ENCODE peak calls at places on chromosomes 4 and X, in six cellular contexts. R is right atrium auricular region, E is dorsolateral prefrontal cortex, O is esophagus squamous epithelium, P is AG09309, K is HCT116. N is an unnamed sample.

GRCh38 chrX:13404364-13404763 is 84.5 kb upstream of the ATXN3L start:
- DNase-seq in R (no peak), E (no peak), O (no peak), P (no peak), K (no peak), N (no peak)

GRCh38 chrX:6683353-6683752 is 148.4 kb upstream of the VCX3A start:
- DNase-seq in R (no peak), E (no peak), O (no peak), P (no peak), K (no peak), N (no peak)

GRCh38 chr4:8595237-8596087 is 2.9 kb downstream of the CPZ start:
- DNase-seq in R (no peak), E (no peak), O (no peak), P (no peak), K (no peak), N (no peak)

GRCh38 chr4:145155268-145155870 is 25.0 kb downstream of the OTUD4 start:
- DNase-seq in R (no peak), E (no peak), O (no peak), P (no peak), K (no peak), N (no peak)

GRCh38 chrX:25034889-25035288 is 19.1 kb upstream of the ARX start:
- DNase-seq in R (no peak), E (no peak), O (no peak), P (no peak), K (no peak), N (no peak)

GRCh38 chr4:140126261-140126660 is 27.7 kb downstream of the MAML3 start:
- DNase-seq in R (no peak), E (no peak), O (no peak), P (no peak), K (no peak), N (no peak)

GRCh38 chrX:152600853-152601635 is 36.7 kb upstream of the GABRQ start:
- DNase-seq in R (no peak), E (peak), O (no peak), P (no peak), K (no peak), N (no peak)

GRCh38 chrX:124098089-124098488 is 136.6 kb downstream of the STAG2 start:
- DNase-seq in R (no peak), E (no peak), O (no peak), P (peak), K (no peak), N (peak)

GRCh38 chr4:183289688-183290087 is 30.4 kb downstream of the CLDN22 start:
- DNase-seq in R (no peak), E (no peak), O (no peak), P (no peak), K (no peak), N (no peak)

GRCh38 chr4:136581119-136581518 is 951.2 kb downstream of the PCDH18 start:
- DNase-seq in R (no peak), E (no peak), O (no peak), P (no peak), K (no peak), N (no peak)

GRCh38 chr4:11312389-11312788 is 116.3 kb downstream of the HS3ST1 start:
- DNase-seq in R (no peak), E (no peak), O (no peak), P (no peak), K (no peak), N (no peak)

DNA sequence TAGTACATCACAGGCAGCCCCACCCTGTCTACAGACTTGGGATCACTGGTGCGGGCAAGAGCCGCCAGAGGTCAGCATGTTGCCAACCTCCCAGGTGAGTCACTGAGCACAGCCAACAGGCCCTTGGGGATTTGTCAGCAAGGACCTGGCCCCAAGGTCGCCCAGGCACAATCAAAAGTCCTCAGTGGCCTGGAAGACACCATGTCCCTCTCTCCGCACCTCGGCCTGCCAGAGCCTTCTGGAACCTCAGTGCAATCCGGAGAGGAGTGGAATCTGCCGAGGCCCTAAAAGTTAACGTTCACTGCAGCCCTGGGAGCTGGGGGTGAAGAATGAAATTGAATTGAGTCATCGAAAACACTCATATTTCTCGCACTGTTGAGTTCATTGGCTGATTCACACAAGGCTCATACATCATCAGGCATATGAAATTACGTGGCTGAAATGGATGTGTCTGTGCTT is 74.3 kb downstream of the WFS1 start:
- DNase-seq in R (no peak), E (no peak), O (no peak), P (peak), K (peak), N (no peak)
- TF ChIP-seq CTCF in R (no peak), E (no peak), O (no peak), P (peak), K (peak), N (no peak)

DNA sequence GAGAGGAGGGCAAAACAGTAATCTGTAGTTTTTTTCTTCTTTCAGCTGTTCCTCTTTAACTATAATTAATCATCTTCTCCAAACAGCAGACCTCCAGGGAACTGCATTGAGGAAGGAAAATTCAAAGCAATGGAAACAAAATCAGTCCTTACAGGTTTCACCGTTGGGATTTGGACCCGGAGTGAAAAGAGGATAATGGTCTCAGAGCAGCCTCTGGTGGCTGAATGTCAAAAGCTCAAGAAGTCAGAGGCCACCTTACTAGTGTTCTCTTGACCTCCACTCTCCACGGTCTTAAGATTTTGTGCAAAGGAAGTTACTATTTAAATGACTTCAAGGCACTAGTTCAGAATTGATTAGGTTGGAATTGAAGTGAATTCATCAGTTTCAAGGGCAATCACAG is 16.0 kb upstream of the MID1 start:
- DNase-seq in R (no peak), E (no peak), O (no peak), P (no peak), K (peak), N (no peak)
- TF ChIP-seq CTCF in R (peak), E (peak), O (peak), P (peak), K (peak), N (peak)

DNA sequence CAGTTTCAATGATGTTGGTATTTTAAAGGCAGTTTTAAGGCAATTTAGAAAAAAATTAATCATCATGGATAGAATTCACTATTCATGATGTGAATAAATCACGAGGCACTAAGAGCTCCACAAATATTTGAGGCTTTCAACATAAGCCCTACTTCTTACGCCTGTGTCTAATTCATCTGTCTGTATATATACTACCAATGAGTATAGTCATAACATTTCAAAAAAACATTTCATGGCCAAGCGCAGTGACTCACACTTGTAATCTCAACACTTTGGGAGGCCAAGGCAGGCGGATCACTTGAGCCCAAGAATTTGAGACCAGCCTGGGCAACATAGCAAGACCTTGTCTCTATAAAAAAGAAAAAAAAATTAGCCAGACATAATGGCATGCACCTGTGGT is 56.5 kb downstream of the FBXL5 start:
- DNase-seq in R (no peak), E (no peak), O (no peak), P (no peak), K (no peak), N (no peak)
- TF ChIP-seq CTCF in R (no peak), E (no peak), O (no peak), P (no peak), K (no peak), N (no peak)

DNA sequence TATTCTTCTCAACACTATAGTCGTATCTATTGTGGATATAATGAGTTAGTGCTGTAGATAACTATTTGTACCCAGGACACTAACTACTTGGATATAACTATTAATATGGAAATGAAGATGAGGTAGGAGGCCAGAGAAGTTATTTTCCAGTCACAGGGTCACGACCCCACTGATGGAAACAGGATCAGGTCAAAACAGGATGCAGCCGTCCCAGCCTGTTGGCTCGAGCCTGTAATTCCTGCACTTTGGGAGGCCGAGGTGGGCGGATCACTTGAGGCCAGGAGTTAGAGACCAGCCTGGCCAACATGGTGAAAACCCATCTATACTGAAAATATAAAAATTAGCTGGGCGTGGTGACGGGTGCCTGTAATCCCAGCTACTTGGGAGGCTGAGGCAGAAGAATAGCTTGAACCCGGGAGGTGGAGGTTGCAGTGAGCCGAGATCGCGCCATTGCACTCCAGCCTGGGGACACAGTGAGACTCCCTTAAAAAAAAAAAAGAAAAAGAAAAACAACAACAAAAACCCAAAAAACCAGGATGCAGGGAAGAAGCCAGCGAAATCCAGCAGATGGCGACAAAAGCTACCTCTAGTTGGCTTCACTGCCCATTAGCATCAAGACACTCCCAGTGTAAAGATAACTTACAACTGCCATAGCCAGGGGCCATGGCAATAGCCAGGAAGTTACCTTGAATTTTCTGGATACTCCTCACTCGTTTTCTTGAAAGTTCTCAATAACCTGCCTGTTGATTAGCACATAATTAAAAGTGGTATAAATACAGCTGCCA is 37.9 kb upstream of the NKAP start:
- DNase-seq in R (no peak), E (no peak), O (no peak), P (no peak), K (peak), N (no peak)
- TF ChIP-seq CTCF in R (no peak), E (no peak), O (peak), P (peak), K (peak), N (peak)

GRCh38 chrX:63932006-63932405 is 147.0 kb upstream of the ARHGEF9 start:
- DNase-seq in R (no peak), E (no peak), O (no peak), P (no peak), K (no peak), N (no peak)
- TF ChIP-seq CTCF in R (no peak), E (no peak), O (no peak), P (no peak), K (no peak), N (no peak)

GRCh38 chr4:177033632-177034031 is 240.9 kb upstream of the VEGFC start:
- DNase-seq in R (no peak), E (no peak), O (no peak), P (no peak), K (no peak), N (no peak)

GRCh38 chr4:177032341-177032740 is 239.6 kb upstream of the VEGFC start:
- DNase-seq in R (no peak), E (no peak), O (no peak), P (no peak), K (no peak), N (no peak)

GRCh38 chr4:177033130-177033529 is 240.4 kb upstream of the VEGFC start:
- DNase-seq in R (no peak), E (no peak), O (no peak), P (no peak), K (no peak), N (no peak)
- TF ChIP-seq CTCF in R (no peak), E (no peak), O (no peak), P (no peak), K (no peak), N (no peak)